ENCODE peak calls at places on chromosome 4, in six cellular contexts. One of them, this sample, is unnamed. For H3K4me1, the result is how much of the 10 kb centered on the place peaks cover.

GRCh38 chr4:158630893-158631292 is 40.8 kb downstream of the C4orf46 start:
- DNase-seq in psoas muscle: no peak
- DNase-seq in sigmoid colon: no peak
- DNase-seq in kidney: no peak
- DNase-seq in neural progenitor cell: peak
- DNase-seq in breast epithelium: no peak
- DNase-seq in this sample: no peak

GRCh38 chr4:168522371-168522770 is 25.5 kb downstream of the PALLD start:
- DNase-seq in psoas muscle: no peak
- DNase-seq in sigmoid colon: no peak
- DNase-seq in kidney: no peak
- DNase-seq in neural progenitor cell: no peak
- DNase-seq in breast epithelium: no peak
- DNase-seq in this sample: no peak

GRCh38 chr4:157700898-157701694 is 471.7 kb downstream of the GASK1B start:
- DNase-seq in psoas muscle: no peak
- DNase-seq in sigmoid colon: no peak
- DNase-seq in kidney: no peak
- DNase-seq in neural progenitor cell: no peak
- DNase-seq in breast epithelium: no peak
- DNase-seq in this sample: no peak

GRCh38 chr4:78004270-78004669 is 52.9 kb upstream of the FRAS1 start:
- DNase-seq in psoas muscle: no peak
- DNase-seq in sigmoid colon: no peak
- DNase-seq in kidney: no peak
- DNase-seq in neural progenitor cell: no peak
- DNase-seq in breast epithelium: no peak
- DNase-seq in this sample: no peak

GRCh38 chr4:159765402-159765801 is 662.5 kb downstream of the RAPGEF2 start:
- DNase-seq in psoas muscle: no peak
- DNase-seq in sigmoid colon: no peak
- DNase-seq in kidney: no peak
- DNase-seq in neural progenitor cell: no peak
- DNase-seq in breast epithelium: no peak
- DNase-seq in this sample: no peak

GRCh38 chr4:105560488-105560887 is 8.1 kb downstream of the ARHGEF38 start:
- DNase-seq in psoas muscle: no peak
- DNase-seq in sigmoid colon: no peak
- DNase-seq in kidney: no peak
- DNase-seq in neural progenitor cell: no peak
- DNase-seq in breast epithelium: no peak
- DNase-seq in this sample: no peak

GRCh38 chr4:127844605-127845116 is 36.0 kb upstream of the PLK4 start:
- DNase-seq in psoas muscle: no peak
- DNase-seq in sigmoid colon: no peak
- DNase-seq in kidney: no peak
- DNase-seq in neural progenitor cell: no peak
- DNase-seq in breast epithelium: no peak
- DNase-seq in this sample: no peak

GRCh38 chr4:54226399-54227260 is 2.5 kb upstream of the PDGFRA start:
- DNase-seq in psoas muscle: peak
- DNase-seq in sigmoid colon: peak
- DNase-seq in kidney: peak
- DNase-seq in neural progenitor cell: peak
- DNase-seq in breast epithelium: no peak
- DNase-seq in this sample: no peak

GRCh38 chr4:145177906-145178538 is 2.4 kb downstream of the OTUD4 start:
- DNase-seq in psoas muscle: no peak
- DNase-seq in sigmoid colon: no peak
- DNase-seq in kidney: no peak
- DNase-seq in neural progenitor cell: no peak
- DNase-seq in breast epithelium: no peak
- DNase-seq in this sample: no peak

GRCh38 chr4:99790796-99791617 is 25.6 kb upstream of the DAPP1 start:
- DNase-seq in psoas muscle: no peak
- DNase-seq in sigmoid colon: no peak
- DNase-seq in kidney: no peak
- DNase-seq in neural progenitor cell: no peak
- DNase-seq in breast epithelium: no peak
- DNase-seq in this sample: no peak

GRCh38 chr4:13541720-13542576 is 2.4 kb downstream of the NKX3-2 start:
- DNase-seq in psoas muscle: no peak
- DNase-seq in sigmoid colon: peak
- DNase-seq in kidney: peak
- DNase-seq in neural progenitor cell: peak
- DNase-seq in breast epithelium: no peak
- DNase-seq in this sample: no peak
- H3K4me3 ChIP-seq in psoas muscle: peak
- H3K4me3 ChIP-seq in sigmoid colon: peak
- H3K4me3 ChIP-seq in kidney: no peak
- H3K4me3 ChIP-seq in neural progenitor cell: peak
- H3K4me3 ChIP-seq in breast epithelium: no peak
- H3K4me3 ChIP-seq in this sample: peak

GRCh38 chr4:183399166-183399565 is 45.3 kb upstream of the CDKN2AIP start:
- DNase-seq in psoas muscle: no peak
- DNase-seq in sigmoid colon: peak
- DNase-seq in kidney: no peak
- DNase-seq in neural progenitor cell: no peak
- DNase-seq in breast epithelium: no peak
- DNase-seq in this sample: no peak

GRCh38 chr4:183398298-183399129 is 45.9 kb upstream of the CDKN2AIP start:
- DNase-seq in psoas muscle: peak
- DNase-seq in sigmoid colon: peak
- DNase-seq in kidney: peak
- DNase-seq in neural progenitor cell: peak
- DNase-seq in breast epithelium: no peak
- DNase-seq in this sample: no peak

GRCh38 chr4:183401473-183401872 is 43.0 kb upstream of the CDKN2AIP start:
- DNase-seq in psoas muscle: no peak
- DNase-seq in sigmoid colon: peak
- DNase-seq in kidney: no peak
- DNase-seq in neural progenitor cell: no peak
- DNase-seq in breast epithelium: no peak
- DNase-seq in this sample: no peak

GRCh38 chr4:183399616-183400015 is 44.8 kb upstream of the CDKN2AIP start:
- DNase-seq in psoas muscle: no peak
- DNase-seq in sigmoid colon: peak
- DNase-seq in kidney: no peak
- DNase-seq in neural progenitor cell: no peak
- DNase-seq in breast epithelium: no peak
- DNase-seq in this sample: no peak

GRCh38 chr4:183400035-183400434 is 44.4 kb upstream of the CDKN2AIP start:
- DNase-seq in psoas muscle: no peak
- DNase-seq in sigmoid colon: no peak
- DNase-seq in kidney: no peak
- DNase-seq in neural progenitor cell: no peak
- DNase-seq in breast epithelium: no peak
- DNase-seq in this sample: no peak
- H3K4me1 ChIP-seq in psoas muscle: under half
- H3K4me1 ChIP-seq in sigmoid colon: under half
- H3K4me1 ChIP-seq in kidney: under half
- H3K4me1 ChIP-seq in neural progenitor cell: under half
- H3K4me1 ChIP-seq in breast epithelium: under half
- H3K4me1 ChIP-seq in this sample: under half

DNA sequence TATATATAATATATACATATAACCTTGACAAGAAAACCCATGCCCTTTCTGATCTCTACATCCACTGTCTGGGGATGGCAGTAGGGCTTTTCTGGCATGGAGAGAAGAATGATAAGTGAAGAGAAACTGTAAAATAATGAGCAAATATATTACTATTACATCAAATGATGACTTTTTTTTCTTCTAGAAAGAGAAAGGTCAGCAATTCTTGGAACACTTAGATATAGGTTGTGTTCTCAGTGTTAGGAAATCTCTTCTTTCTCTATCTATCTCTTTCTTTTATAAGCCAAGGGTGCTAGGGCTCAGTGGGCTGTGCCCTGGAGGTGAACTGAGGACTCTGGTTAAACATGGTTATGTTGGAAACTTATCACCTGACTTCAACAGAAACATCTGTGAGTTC is 265.0 kb downstream of the GBA3 start:
- DNase-seq in psoas muscle: no peak
- DNase-seq in sigmoid colon: no peak
- DNase-seq in kidney: no peak
- DNase-seq in neural progenitor cell: no peak
- DNase-seq in breast epithelium: no peak
- DNase-seq in this sample: no peak
- TF ChIP-seq CTCF in psoas muscle: no peak
- TF ChIP-seq CTCF in sigmoid colon: no peak
- TF ChIP-seq CTCF in kidney: no peak
- TF ChIP-seq CTCF in neural progenitor cell: no peak
- TF ChIP-seq CTCF in breast epithelium: no peak
- TF ChIP-seq CTCF in this sample: no peak

DNA sequence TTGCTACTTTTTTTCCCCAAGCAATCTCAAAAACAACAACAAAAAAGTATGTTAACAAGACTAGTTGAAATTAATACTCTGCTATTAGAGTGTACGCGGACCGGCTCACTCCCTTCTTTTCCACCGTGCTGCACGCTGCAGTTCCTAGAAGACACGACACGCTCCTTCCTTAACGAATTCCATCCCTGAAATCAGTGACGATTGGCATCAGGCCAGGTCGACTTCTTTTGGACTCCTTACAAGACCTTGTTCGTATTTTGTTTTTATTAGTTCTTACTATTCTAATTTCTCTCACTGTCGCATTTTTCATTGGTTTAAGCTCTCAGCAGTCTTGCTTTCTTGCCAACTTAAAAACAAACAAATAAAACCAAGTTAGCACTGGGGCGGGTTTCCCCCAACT is 175.8 kb upstream of the PITX2 start:
- DNase-seq in psoas muscle: no peak
- DNase-seq in sigmoid colon: no peak
- DNase-seq in kidney: no peak
- DNase-seq in neural progenitor cell: no peak
- DNase-seq in breast epithelium: no peak
- DNase-seq in this sample: no peak
- H3K4me3 ChIP-seq in psoas muscle: no peak
- H3K4me3 ChIP-seq in sigmoid colon: no peak
- H3K4me3 ChIP-seq in kidney: no peak
- H3K4me3 ChIP-seq in neural progenitor cell: no peak
- H3K4me3 ChIP-seq in breast epithelium: no peak
- H3K4me3 ChIP-seq in this sample: no peak